ENCODE peak calls at places on chromosomes 5 and 9, in five cellular contexts. One of them, this sample, is unnamed.

GRCh38 chr5:163105456-163105855 is 331.9 kb upstream of the CCNG1 start:
- DNase-seq in D721Med: no peak
- DNase-seq in psoas muscle: no peak
- DNase-seq in ovary: no peak
- DNase-seq in cardiac fibroblast: no peak
- DNase-seq in this sample: no peak

GRCh38 chr5:55993013-55993412 is 1.8 kb downstream of the IL6ST start:
- DNase-seq in D721Med: no peak
- DNase-seq in psoas muscle: no peak
- DNase-seq in ovary: no peak
- DNase-seq in cardiac fibroblast: peak; percentile 63
- DNase-seq in this sample: peak; percentile 27

GRCh38 chr9:123925161-123925560 is 4.8 kb downstream of the DENND1A start:
- DNase-seq in D721Med: no peak
- DNase-seq in psoas muscle: no peak
- DNase-seq in ovary: no peak
- DNase-seq in cardiac fibroblast: no peak
- DNase-seq in this sample: no peak

GRCh38 chr5:139271201-139272027 is 22.1 kb upstream of the MATR3 start:
- DNase-seq in D721Med: no peak
- DNase-seq in psoas muscle: no peak
- DNase-seq in ovary: no peak
- DNase-seq in cardiac fibroblast: peak; percentile 93
- DNase-seq in this sample: no peak

GRCh38 chr9:120212153-120212852 is 367.7 kb downstream of the CDK5RAP2 start:
- DNase-seq in D721Med: no peak
- DNase-seq in psoas muscle: no peak
- DNase-seq in ovary: no peak
- DNase-seq in cardiac fibroblast: no peak
- DNase-seq in this sample: no peak

GRCh38 chr9:93968451-93969327 is 13.5 kb upstream of the BARX1 start:
- DNase-seq in D721Med: no peak
- DNase-seq in psoas muscle: no peak
- DNase-seq in ovary: no peak
- DNase-seq in cardiac fibroblast: no peak
- DNase-seq in this sample: no peak

GRCh38 chr5:154583545-154584168 is 105.6 kb upstream of the HAND1 start:
- DNase-seq in D721Med: no peak
- DNase-seq in psoas muscle: no peak
- DNase-seq in ovary: no peak
- DNase-seq in cardiac fibroblast: no peak
- DNase-seq in this sample: no peak

GRCh38 chr5:62001640-62002039 is 304.4 kb upstream of the KIF2A start:
- DNase-seq in D721Med: no peak
- DNase-seq in psoas muscle: no peak
- DNase-seq in ovary: no peak
- DNase-seq in cardiac fibroblast: no peak
- DNase-seq in this sample: no peak

GRCh38 chr5:35926389-35927051 is 11.9 kb downstream of the CAPSL start:
- DNase-seq in D721Med: peak; percentile 39
- DNase-seq in psoas muscle: no peak
- DNase-seq in ovary: no peak
- DNase-seq in cardiac fibroblast: peak; percentile 60
- DNase-seq in this sample: peak; percentile 79

GRCh38 chr5:123907349-123907748 is 395.4 kb downstream of the CSNK1G3 start:
- DNase-seq in D721Med: no peak
- DNase-seq in psoas muscle: no peak
- DNase-seq in ovary: no peak
- DNase-seq in cardiac fibroblast: no peak
- DNase-seq in this sample: no peak

GRCh38 chr5:134437340-134438267 is 25.9 kb upstream of the CDKN2AIPNL start:
- DNase-seq in D721Med: no peak
- DNase-seq in psoas muscle: peak; percentile 40
- DNase-seq in ovary: no peak
- DNase-seq in cardiac fibroblast: peak; percentile 37
- DNase-seq in this sample: no peak

DNA sequence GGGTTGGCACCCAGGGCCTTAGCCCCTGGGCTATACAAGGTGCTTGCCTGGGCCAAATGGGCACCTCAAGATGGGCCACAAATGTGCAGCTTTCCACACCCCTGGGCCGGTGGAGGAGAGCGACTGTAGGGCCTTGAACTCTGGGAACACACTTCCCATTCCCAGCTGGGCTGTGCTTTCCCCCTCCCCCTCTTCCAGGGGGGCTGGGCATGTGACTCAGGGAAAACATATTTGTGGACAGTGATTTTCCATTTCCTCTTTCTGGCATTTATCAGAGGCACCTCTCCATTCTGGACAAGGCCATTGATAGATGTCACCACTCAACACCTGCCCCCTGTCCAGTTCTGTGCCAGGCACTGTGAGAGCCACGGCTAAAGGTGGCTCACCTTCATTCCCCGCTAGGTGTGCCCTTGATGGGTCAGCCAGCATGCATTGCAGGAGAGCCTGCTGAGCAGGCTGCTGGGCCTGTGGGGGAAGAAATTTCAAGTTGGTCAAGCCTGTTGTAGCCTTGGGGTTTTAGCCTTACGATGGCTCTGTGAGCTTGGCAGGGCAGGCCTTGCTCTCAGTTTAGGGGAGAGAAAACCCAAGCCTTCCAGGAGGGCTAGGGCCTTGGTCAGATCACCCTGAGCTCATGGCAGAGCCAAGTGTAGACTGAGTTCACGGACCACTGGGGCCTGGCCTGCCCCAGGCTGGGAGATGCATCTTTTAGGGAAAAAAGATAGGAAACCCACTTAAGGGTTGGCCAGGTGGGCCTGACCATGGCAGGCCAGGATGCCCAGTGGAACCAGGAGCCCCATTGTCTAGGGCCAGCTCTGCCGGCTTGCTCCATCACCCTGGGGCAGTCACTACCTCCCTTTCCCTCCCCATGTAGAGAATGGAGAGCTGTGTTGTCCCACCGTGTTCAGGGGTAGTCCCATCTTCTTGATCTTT is 113.9 kb downstream of the DAB2IP start:
- DNase-seq in D721Med: no peak
- DNase-seq in psoas muscle: peak; percentile 61
- DNase-seq in ovary: peak; percentile 85
- DNase-seq in cardiac fibroblast: peak; percentile 57
- DNase-seq in this sample: no peak
- TF ChIP-seq CTCF in D721Med: no peak
- TF ChIP-seq CTCF in psoas muscle: no peak
- TF ChIP-seq CTCF in ovary: no peak
- TF ChIP-seq CTCF in cardiac fibroblast: no peak
- TF ChIP-seq CTCF in this sample: no peak

GRCh38 chr5:40165106-40165788 is 514.5 kb upstream of the PTGER4 start:
- DNase-seq in D721Med: no peak
- DNase-seq in psoas muscle: no peak
- DNase-seq in ovary: no peak
- DNase-seq in cardiac fibroblast: no peak
- DNase-seq in this sample: no peak

GRCh38 chr5:40166757-40167156 is 513.0 kb upstream of the PTGER4 start:
- DNase-seq in D721Med: no peak
- DNase-seq in psoas muscle: no peak
- DNase-seq in ovary: no peak
- DNase-seq in cardiac fibroblast: no peak
- DNase-seq in this sample: no peak

GRCh38 chr5:40160435-40160834 is 519.3 kb upstream of the PTGER4 start:
- DNase-seq in D721Med: no peak
- DNase-seq in psoas muscle: no peak
- DNase-seq in ovary: no peak
- DNase-seq in cardiac fibroblast: no peak
- DNase-seq in this sample: no peak

GRCh38 chr5:40167283-40167682 is 512.4 kb upstream of the PTGER4 start:
- DNase-seq in D721Med: no peak
- DNase-seq in psoas muscle: no peak
- DNase-seq in ovary: no peak
- DNase-seq in cardiac fibroblast: no peak
- DNase-seq in this sample: no peak

DNA sequence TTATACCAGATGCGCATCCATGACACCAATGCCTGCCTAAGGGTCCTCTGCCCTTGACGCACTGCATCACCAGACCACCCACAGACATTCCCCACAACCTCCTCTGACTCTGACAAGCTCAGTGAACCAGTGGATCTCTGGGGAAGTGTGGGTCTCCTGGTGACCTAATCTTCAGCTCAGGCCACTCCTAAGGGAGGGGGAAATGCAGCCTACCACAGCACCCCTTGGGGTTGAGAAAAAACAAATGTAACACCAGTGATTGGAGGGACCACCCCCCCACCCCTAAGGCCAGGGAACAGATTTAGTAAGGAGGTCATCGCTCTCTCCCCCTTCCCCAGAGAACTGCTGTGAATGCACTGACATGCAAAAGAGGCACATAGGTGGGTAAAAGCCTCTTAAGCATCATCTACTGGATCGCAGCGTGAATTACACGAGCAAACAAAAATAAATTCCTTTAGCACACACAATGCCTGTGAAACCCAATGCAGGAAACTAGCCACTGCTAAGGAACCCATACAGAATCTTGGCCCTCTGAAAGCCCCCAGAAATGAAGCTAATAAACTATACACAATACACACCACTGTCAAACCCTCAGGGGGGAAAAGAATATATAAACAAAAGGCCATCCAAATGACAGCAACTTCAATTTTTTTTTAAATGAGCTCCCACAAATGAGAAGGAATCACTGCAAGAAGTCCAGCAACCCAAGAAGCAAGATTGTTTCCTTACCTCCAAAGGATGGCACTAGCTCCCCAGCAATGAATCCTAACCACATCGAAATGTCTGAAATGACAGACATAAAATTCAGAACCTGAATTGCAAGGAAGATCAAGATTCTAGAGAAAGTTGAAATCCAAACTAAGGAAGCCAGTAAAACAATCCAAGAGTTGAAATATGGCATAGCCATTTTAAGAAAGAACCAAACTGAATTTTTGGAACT is 513.7 kb upstream of the PTGER4 start:
- DNase-seq in D721Med: no peak
- DNase-seq in psoas muscle: no peak
- DNase-seq in ovary: no peak
- DNase-seq in cardiac fibroblast: no peak
- DNase-seq in this sample: peak; percentile 7
- TF ChIP-seq CTCF in D721Med: no peak
- TF ChIP-seq CTCF in psoas muscle: no peak
- TF ChIP-seq CTCF in ovary: no peak
- TF ChIP-seq CTCF in cardiac fibroblast: peak; percentile 10
- TF ChIP-seq CTCF in this sample: peak; percentile 13

GRCh38 chr5:115542651-115543364 is 1.8 kb downstream of the FEM1C start:
- DNase-seq in D721Med: no peak
- DNase-seq in psoas muscle: no peak
- DNase-seq in ovary: no peak
- DNase-seq in cardiac fibroblast: no peak
- DNase-seq in this sample: no peak

GRCh38 chr5:115542076-115542475 is 2.5 kb downstream of the FEM1C start:
- DNase-seq in D721Med: no peak
- DNase-seq in psoas muscle: no peak
- DNase-seq in ovary: no peak
- DNase-seq in cardiac fibroblast: peak; percentile 32
- DNase-seq in this sample: no peak

GRCh38 chr5:115543931-115544370 is 624 bp downstream of the FEM1C start:
- DNase-seq in D721Med: no peak
- DNase-seq in psoas muscle: peak; percentile 63
- DNase-seq in ovary: no peak
- DNase-seq in cardiac fibroblast: peak; percentile 61
- DNase-seq in this sample: peak; percentile 63

GRCh38 chr5:115543365-115543700 is 1.2 kb downstream of the FEM1C start:
- DNase-seq in D721Med: no peak
- DNase-seq in psoas muscle: no peak
- DNase-seq in ovary: no peak
- DNase-seq in cardiac fibroblast: no peak
- DNase-seq in this sample: no peak

GRCh38 chr5:115541586-115541985 is 3.0 kb downstream of the FEM1C start:
- DNase-seq in D721Med: no peak
- DNase-seq in psoas muscle: no peak
- DNase-seq in ovary: no peak
- DNase-seq in cardiac fibroblast: peak; percentile 36
- DNase-seq in this sample: no peak
- TF ChIP-seq CTCF in D721Med: no peak
- TF ChIP-seq CTCF in psoas muscle: no peak
- TF ChIP-seq CTCF in ovary: no peak
- TF ChIP-seq CTCF in cardiac fibroblast: no peak
- TF ChIP-seq CTCF in this sample: no peak

GRCh38 chr5:126369995-126370731 is 53.0 kb upstream of the GRAMD2B start:
- DNase-seq in D721Med: no peak
- DNase-seq in psoas muscle: no peak
- DNase-seq in ovary: no peak
- DNase-seq in cardiac fibroblast: no peak
- DNase-seq in this sample: no peak
- TF ChIP-seq CTCF in D721Med: no peak
- TF ChIP-seq CTCF in psoas muscle: no peak
- TF ChIP-seq CTCF in ovary: no peak
- TF ChIP-seq CTCF in cardiac fibroblast: peak; percentile 42
- TF ChIP-seq CTCF in this sample: no peak

GRCh38 chr5:1770443-1770802 is 29.2 kb downstream of the MRPL36 start:
- DNase-seq in D721Med: no peak
- DNase-seq in psoas muscle: no peak
- DNase-seq in ovary: no peak
- DNase-seq in cardiac fibroblast: no peak
- DNase-seq in this sample: no peak

GRCh38 chr5:1769752-1770442 is 29.7 kb downstream of the MRPL36 start:
- DNase-seq in D721Med: no peak
- DNase-seq in psoas muscle: no peak
- DNase-seq in ovary: no peak
- DNase-seq in cardiac fibroblast: no peak
- DNase-seq in this sample: no peak

GRCh38 chr5:1771149-1772065 is 28.2 kb downstream of the MRPL36 start:
- DNase-seq in D721Med: no peak
- DNase-seq in psoas muscle: no peak
- DNase-seq in ovary: no peak
- DNase-seq in cardiac fibroblast: no peak
- DNase-seq in this sample: no peak

GRCh38 chr5:1769017-1769640 is 30.5 kb downstream of the MRPL36 start:
- DNase-seq in D721Med: no peak
- DNase-seq in psoas muscle: no peak
- DNase-seq in ovary: no peak
- DNase-seq in cardiac fibroblast: no peak
- DNase-seq in this sample: no peak

GRCh38 chr5:1772634-1773033 is 27.0 kb downstream of the MRPL36 start:
- DNase-seq in D721Med: no peak
- DNase-seq in psoas muscle: no peak
- DNase-seq in ovary: no peak
- DNase-seq in cardiac fibroblast: peak; percentile 72
- DNase-seq in this sample: no peak
- TF ChIP-seq CTCF in D721Med: peak; percentile 8
- TF ChIP-seq CTCF in psoas muscle: no peak
- TF ChIP-seq CTCF in ovary: no peak
- TF ChIP-seq CTCF in cardiac fibroblast: peak; percentile 66
- TF ChIP-seq CTCF in this sample: no peak

GRCh38 chr9:128020692-128021091 is 39.9 kb upstream of the EEIG1 start:
- DNase-seq in D721Med: no peak
- DNase-seq in psoas muscle: no peak
- DNase-seq in ovary: no peak
- DNase-seq in cardiac fibroblast: no peak
- DNase-seq in this sample: no peak
- TF ChIP-seq CTCF in D721Med: peak; percentile 5
- TF ChIP-seq CTCF in psoas muscle: no peak
- TF ChIP-seq CTCF in ovary: no peak
- TF ChIP-seq CTCF in cardiac fibroblast: peak; percentile 21
- TF ChIP-seq CTCF in this sample: peak; percentile 19